ENCODE peak calls at places on chromosome 3, in seven cellular contexts. Q, B, G, Z, M, K and U are unnamed samples.

GRCh38 chr3:40299721-40300335 is 9.7 kb upstream of the EIF1B start:
- DNase-seq in Q (peak), B (no peak), G (no peak), Z (no peak), M (no peak), K (no peak), U (peak)

GRCh38 chr3:129077222-129077621 is 16.6 kb downstream of the GP9 start:
- DNase-seq in Q (no peak), B (no peak), G (no peak), Z (no peak), M (peak), K (no peak), U (no peak)

GRCh38 chr3:50850639-50851511 is 176.1 kb downstream of the DOCK3 start:
- DNase-seq in Q (no peak), B (no peak), G (no peak), Z (no peak), M (no peak), K (no peak), U (no peak)

GRCh38 chr3:53845103-53845880 is 927 bp downstream of the CHDH start:
- DNase-seq in Q (peak), B (no peak), G (no peak), Z (peak), M (peak), K (no peak), U (peak)

GRCh38 chr3:17798000-17798399 is 55.6 kb upstream of the TBC1D5 start:
- DNase-seq in Q (no peak), B (no peak), G (no peak), Z (no peak), M (no peak), K (no peak), U (no peak)

GRCh38 chr3:11706604-11707003 is 62.9 kb upstream of the VGLL4 start:
- DNase-seq in Q (peak), B (no peak), G (no peak), Z (no peak), M (no peak), K (no peak), U (no peak)

GRCh38 chr3:102112706-102113230 is 263.5 kb downstream of the NFKBIZ start:
- DNase-seq in Q (peak), B (no peak), G (no peak), Z (no peak), M (no peak), K (no peak), U (no peak)

GRCh38 chr3:50539887-50540286 is 27.7 kb downstream of the C3orf18 start:
- DNase-seq in Q (no peak), B (no peak), G (no peak), Z (no peak), M (no peak), K (no peak), U (no peak)

GRCh38 chr3:181382656-181383055 is 329.1 kb upstream of the SOX2 start:
- DNase-seq in Q (no peak), B (no peak), G (no peak), Z (no peak), M (no peak), K (no peak), U (no peak)

GRCh38 chr3:172156309-172156998 is 117.1 kb downstream of the FNDC3B start:
- DNase-seq in Q (peak), B (no peak), G (no peak), Z (peak), M (no peak), K (no peak), U (no peak)

GRCh38 chr3:186687120-186687651 is 21.4 kb downstream of the HRG start:
- DNase-seq in Q (no peak), B (no peak), G (no peak), Z (no peak), M (no peak), K (no peak), U (no peak)